ENCODE peak calls at places on chromosomes 2 and 18, in ten cellular contexts. One of them, this sample, is unnamed.

GRCh38 chr2:202149155-202149762 is 76.2 kb downstream of the KIAA2012 start:
- DNase-seq in choroid plexus epithelial cell: peak
- DNase-seq in GM06990: no peak
- DNase-seq in ecto neural progenitor cell: peak
- DNase-seq in right atrium auricular region: peak
- DNase-seq in GM23248: peak
- DNase-seq in SK-MEL-5: no peak
- DNase-seq in hypothalamus: peak
- DNase-seq in posterior cingulate gyrus: peak
- DNase-seq in activated CD4-positive, alpha-beta T cell treated with anti-CD3 and anti-CD28 coated beads, Interleukin-2, amount 10 ng/mL, durations not matched to agents 7 days and 5 days: no peak
- DNase-seq in this sample: no peak

GRCh38 chr2:112831956-112832567 is 4.5 kb downstream of the IL1B start:
- DNase-seq in hypothalamus: no peak
- DNase-seq in posterior cingulate gyrus: no peak
- DNase-seq in GM23248: no peak
- DNase-seq in right atrium auricular region: no peak
- DNase-seq in choroid plexus epithelial cell: no peak
- DNase-seq in SK-MEL-5: no peak
- DNase-seq in activated CD4-positive, alpha-beta T cell treated with anti-CD3 and anti-CD28 coated beads, Interleukin-2, amount 10 ng/mL, durations not matched to agents 7 days and 5 days: no peak
- DNase-seq in ecto neural progenitor cell: no peak
- DNase-seq in GM06990: no peak
- DNase-seq in this sample: no peak

GRCh38 chr2:39696072-39696471 is 30.4 kb downstream of the TMEM178A start:
- DNase-seq in GM06990: no peak
- DNase-seq in activated CD4-positive, alpha-beta T cell treated with anti-CD3 and anti-CD28 coated beads, Interleukin-2, amount 10 ng/mL, durations not matched to agents 7 days and 5 days: no peak
- DNase-seq in choroid plexus epithelial cell: peak
- DNase-seq in SK-MEL-5: no peak
- DNase-seq in GM23248: peak
- DNase-seq in posterior cingulate gyrus: no peak
- DNase-seq in hypothalamus: no peak
- DNase-seq in ecto neural progenitor cell: no peak
- DNase-seq in right atrium auricular region: no peak
- DNase-seq in this sample: no peak

GRCh38 chr2:96769816-96770215 is 9.1 kb downstream of the CNNM4 start:
- DNase-seq in SK-MEL-5: no peak
- DNase-seq in GM23248: peak
- DNase-seq in right atrium auricular region: peak
- DNase-seq in choroid plexus epithelial cell: no peak
- DNase-seq in ecto neural progenitor cell: no peak
- DNase-seq in hypothalamus: peak
- DNase-seq in posterior cingulate gyrus: peak
- DNase-seq in GM06990: no peak
- DNase-seq in activated CD4-positive, alpha-beta T cell treated with anti-CD3 and anti-CD28 coated beads, Interleukin-2, amount 10 ng/mL, durations not matched to agents 7 days and 5 days: no peak
- DNase-seq in this sample: no peak

GRCh38 chr2:31379102-31379501 is 35.4 kb downstream of the XDH start:
- DNase-seq in right atrium auricular region: no peak
- DNase-seq in posterior cingulate gyrus: no peak
- DNase-seq in ecto neural progenitor cell: peak
- DNase-seq in activated CD4-positive, alpha-beta T cell treated with anti-CD3 and anti-CD28 coated beads, Interleukin-2, amount 10 ng/mL, durations not matched to agents 7 days and 5 days: no peak
- DNase-seq in GM23248: no peak
- DNase-seq in choroid plexus epithelial cell: no peak
- DNase-seq in GM06990: no peak
- DNase-seq in SK-MEL-5: no peak
- DNase-seq in hypothalamus: no peak
- DNase-seq in this sample: peak

GRCh38 chr18:36066731-36067117 is 635 bp downstream of the RPRD1A start:
- DNase-seq in GM06990: no peak
- DNase-seq in activated CD4-positive, alpha-beta T cell treated with anti-CD3 and anti-CD28 coated beads, Interleukin-2, amount 10 ng/mL, durations not matched to agents 7 days and 5 days: no peak
- DNase-seq in ecto neural progenitor cell: no peak
- DNase-seq in choroid plexus epithelial cell: peak
- DNase-seq in hypothalamus: no peak
- DNase-seq in GM23248: peak
- DNase-seq in SK-MEL-5: peak
- DNase-seq in posterior cingulate gyrus: no peak
- DNase-seq in right atrium auricular region: no peak
- DNase-seq in this sample: no peak

GRCh38 chr2:96824079-96824870 is 8.2 kb downstream of the CNNM3 start:
- DNase-seq in right atrium auricular region: no peak
- DNase-seq in activated CD4-positive, alpha-beta T cell treated with anti-CD3 and anti-CD28 coated beads, Interleukin-2, amount 10 ng/mL, durations not matched to agents 7 days and 5 days: no peak
- DNase-seq in GM06990: no peak
- DNase-seq in hypothalamus: no peak
- DNase-seq in GM23248: no peak
- DNase-seq in posterior cingulate gyrus: no peak
- DNase-seq in SK-MEL-5: no peak
- DNase-seq in ecto neural progenitor cell: no peak
- DNase-seq in choroid plexus epithelial cell: peak
- DNase-seq in this sample: no peak

GRCh38 chr2:12605936-12606335 is 110.8 kb upstream of the TRIB2 start:
- DNase-seq in SK-MEL-5: no peak
- DNase-seq in GM23248: peak
- DNase-seq in right atrium auricular region: no peak
- DNase-seq in GM06990: no peak
- DNase-seq in activated CD4-positive, alpha-beta T cell treated with anti-CD3 and anti-CD28 coated beads, Interleukin-2, amount 10 ng/mL, durations not matched to agents 7 days and 5 days: no peak
- DNase-seq in hypothalamus: no peak
- DNase-seq in ecto neural progenitor cell: no peak
- DNase-seq in choroid plexus epithelial cell: peak
- DNase-seq in posterior cingulate gyrus: no peak
- DNase-seq in this sample: no peak

GRCh38 chr18:13289501-13290205 is 71.1 kb downstream of the LDLRAD4 start:
- DNase-seq in GM06990: no peak
- DNase-seq in posterior cingulate gyrus: no peak
- DNase-seq in SK-MEL-5: no peak
- DNase-seq in right atrium auricular region: no peak
- DNase-seq in ecto neural progenitor cell: no peak
- DNase-seq in hypothalamus: no peak
- DNase-seq in activated CD4-positive, alpha-beta T cell treated with anti-CD3 and anti-CD28 coated beads, Interleukin-2, amount 10 ng/mL, durations not matched to agents 7 days and 5 days: no peak
- DNase-seq in GM23248: peak
- DNase-seq in choroid plexus epithelial cell: no peak
- DNase-seq in this sample: no peak